ENCODE peak calls at places on chromosomes 13 and 19, in ten cellular contexts. One of them, this sample, is unnamed.

GRCh38 chr13:29589234-29589633 is 6.3 kb downstream of the SLC7A1 start:
- DNase-seq in brain microvascular endothelial cell: peak
- DNase-seq in astrocyte of the spinal cord: peak
- DNase-seq in OCI-LY7: no peak
- DNase-seq in fibroblast of the aortic adventitia: no peak
- DNase-seq in Calu3: peak
- DNase-seq in upper lobe of right lung: no peak
- DNase-seq in activated CD8-positive, alpha-beta T cell treated with anti-CD3 and anti-CD28 coated beads for 36 hours: no peak
- DNase-seq in right lobe of liver: no peak
- DNase-seq in mammary epithelial cell: peak
- DNase-seq in this sample: no peak

GRCh38 chr13:97568850-97569249 is 134.9 kb downstream of the RAP2A start:
- DNase-seq in brain microvascular endothelial cell: no peak
- DNase-seq in astrocyte of the spinal cord: no peak
- DNase-seq in OCI-LY7: no peak
- DNase-seq in fibroblast of the aortic adventitia: no peak
- DNase-seq in Calu3: peak
- DNase-seq in upper lobe of right lung: no peak
- DNase-seq in activated CD8-positive, alpha-beta T cell treated with anti-CD3 and anti-CD28 coated beads for 36 hours: no peak
- DNase-seq in right lobe of liver: peak
- DNase-seq in mammary epithelial cell: no peak
- DNase-seq in this sample: no peak

GRCh38 chr13:19587635-19588300 is 26.4 kb upstream of the TPTE2 start:
- DNase-seq in brain microvascular endothelial cell: peak
- DNase-seq in astrocyte of the spinal cord: peak
- DNase-seq in OCI-LY7: peak
- DNase-seq in fibroblast of the aortic adventitia: peak
- DNase-seq in Calu3: peak
- DNase-seq in upper lobe of right lung: no peak
- DNase-seq in activated CD8-positive, alpha-beta T cell treated with anti-CD3 and anti-CD28 coated beads for 36 hours: peak
- DNase-seq in right lobe of liver: no peak
- DNase-seq in mammary epithelial cell: peak
- DNase-seq in this sample: no peak

GRCh38 chr19:30864460-30865215 is 484.6 kb downstream of the TSHZ3 start:
- DNase-seq in brain microvascular endothelial cell: no peak
- DNase-seq in astrocyte of the spinal cord: no peak
- DNase-seq in OCI-LY7: no peak
- DNase-seq in fibroblast of the aortic adventitia: no peak
- DNase-seq in Calu3: no peak
- DNase-seq in upper lobe of right lung: no peak
- DNase-seq in activated CD8-positive, alpha-beta T cell treated with anti-CD3 and anti-CD28 coated beads for 36 hours: peak
- DNase-seq in right lobe of liver: no peak
- DNase-seq in mammary epithelial cell: no peak
- DNase-seq in this sample: no peak

GRCh38 chr13:46641274-46642081 is 88.5 kb downstream of the LRCH1 start:
- DNase-seq in brain microvascular endothelial cell: no peak
- DNase-seq in astrocyte of the spinal cord: peak
- DNase-seq in OCI-LY7: no peak
- DNase-seq in fibroblast of the aortic adventitia: peak
- DNase-seq in Calu3: no peak
- DNase-seq in upper lobe of right lung: no peak
- DNase-seq in activated CD8-positive, alpha-beta T cell treated with anti-CD3 and anti-CD28 coated beads for 36 hours: no peak
- DNase-seq in right lobe of liver: no peak
- DNase-seq in mammary epithelial cell: no peak
- DNase-seq in this sample: no peak

GRCh38 chr13:31199849-31200635 is at the start of gene B3GLCT:
- DNase-seq in brain microvascular endothelial cell: peak
- DNase-seq in astrocyte of the spinal cord: peak
- DNase-seq in OCI-LY7: peak
- DNase-seq in fibroblast of the aortic adventitia: peak
- DNase-seq in Calu3: peak
- DNase-seq in upper lobe of right lung: peak
- DNase-seq in activated CD8-positive, alpha-beta T cell treated with anti-CD3 and anti-CD28 coated beads for 36 hours: peak
- DNase-seq in right lobe of liver: peak
- DNase-seq in mammary epithelial cell: peak
- DNase-seq in this sample: peak

GRCh38 chr19:19460258-19460731 is 54.8 kb downstream of the GATAD2A start:
- DNase-seq in brain microvascular endothelial cell: no peak
- DNase-seq in astrocyte of the spinal cord: no peak
- DNase-seq in OCI-LY7: peak
- DNase-seq in fibroblast of the aortic adventitia: no peak
- DNase-seq in Calu3: no peak
- DNase-seq in upper lobe of right lung: no peak
- DNase-seq in activated CD8-positive, alpha-beta T cell treated with anti-CD3 and anti-CD28 coated beads for 36 hours: peak
- DNase-seq in right lobe of liver: no peak
- DNase-seq in mammary epithelial cell: no peak
- DNase-seq in this sample: no peak

GRCh38 chr19:56885173-56885679 is 44.7 kb upstream of the PEG3 start:
- DNase-seq in brain microvascular endothelial cell: no peak
- DNase-seq in astrocyte of the spinal cord: no peak
- DNase-seq in OCI-LY7: no peak
- DNase-seq in fibroblast of the aortic adventitia: no peak
- DNase-seq in Calu3: no peak
- DNase-seq in upper lobe of right lung: no peak
- DNase-seq in activated CD8-positive, alpha-beta T cell treated with anti-CD3 and anti-CD28 coated beads for 36 hours: no peak
- DNase-seq in right lobe of liver: no peak
- DNase-seq in mammary epithelial cell: no peak
- DNase-seq in this sample: no peak

GRCh38 chr19:3047307-3048189 is 14.7 kb downstream of the TLE5 start:
- DNase-seq in brain microvascular endothelial cell: peak
- DNase-seq in astrocyte of the spinal cord: peak
- DNase-seq in OCI-LY7: peak
- DNase-seq in fibroblast of the aortic adventitia: peak
- DNase-seq in Calu3: peak
- DNase-seq in upper lobe of right lung: peak
- DNase-seq in activated CD8-positive, alpha-beta T cell treated with anti-CD3 and anti-CD28 coated beads for 36 hours: peak
- DNase-seq in right lobe of liver: peak
- DNase-seq in mammary epithelial cell: peak
- DNase-seq in this sample: no peak

GRCh38 chr19:35397064-35397463 is 26.2 kb downstream of the GPR42 start:
- DNase-seq in brain microvascular endothelial cell: no peak
- DNase-seq in astrocyte of the spinal cord: no peak
- DNase-seq in OCI-LY7: no peak
- DNase-seq in fibroblast of the aortic adventitia: no peak
- DNase-seq in Calu3: no peak
- DNase-seq in upper lobe of right lung: no peak
- DNase-seq in activated CD8-positive, alpha-beta T cell treated with anti-CD3 and anti-CD28 coated beads for 36 hours: no peak
- DNase-seq in right lobe of liver: no peak
- DNase-seq in mammary epithelial cell: no peak
- DNase-seq in this sample: no peak

GRCh38 chr19:15328312-15328711 is 4.0 kb downstream of the BRD4 start:
- DNase-seq in brain microvascular endothelial cell: no peak
- DNase-seq in astrocyte of the spinal cord: no peak
- DNase-seq in OCI-LY7: no peak
- DNase-seq in fibroblast of the aortic adventitia: no peak
- DNase-seq in Calu3: no peak
- DNase-seq in upper lobe of right lung: no peak
- DNase-seq in activated CD8-positive, alpha-beta T cell treated with anti-CD3 and anti-CD28 coated beads for 36 hours: no peak
- DNase-seq in right lobe of liver: no peak
- DNase-seq in mammary epithelial cell: no peak
- DNase-seq in this sample: no peak

GRCh38 chr13:30045916-30046704 is 195.7 kb upstream of the UBL3 start:
- DNase-seq in brain microvascular endothelial cell: peak
- DNase-seq in astrocyte of the spinal cord: peak
- DNase-seq in OCI-LY7: no peak
- DNase-seq in fibroblast of the aortic adventitia: peak
- DNase-seq in Calu3: no peak
- DNase-seq in upper lobe of right lung: no peak
- DNase-seq in activated CD8-positive, alpha-beta T cell treated with anti-CD3 and anti-CD28 coated beads for 36 hours: no peak
- DNase-seq in right lobe of liver: no peak
- DNase-seq in mammary epithelial cell: peak
- DNase-seq in this sample: no peak

GRCh38 chr19:16378291-16378889 is 53.8 kb downstream of the KLF2 start:
- DNase-seq in brain microvascular endothelial cell: no peak
- DNase-seq in astrocyte of the spinal cord: no peak
- DNase-seq in OCI-LY7: no peak
- DNase-seq in fibroblast of the aortic adventitia: no peak
- DNase-seq in Calu3: no peak
- DNase-seq in upper lobe of right lung: no peak
- DNase-seq in activated CD8-positive, alpha-beta T cell treated with anti-CD3 and anti-CD28 coated beads for 36 hours: no peak
- DNase-seq in right lobe of liver: no peak
- DNase-seq in mammary epithelial cell: no peak
- DNase-seq in this sample: no peak

GRCh38 chr13:49248433-49249002 is 793 bp downstream of the CDADC1 start:
- DNase-seq in brain microvascular endothelial cell: peak
- DNase-seq in astrocyte of the spinal cord: peak
- DNase-seq in OCI-LY7: peak
- DNase-seq in fibroblast of the aortic adventitia: peak
- DNase-seq in Calu3: peak
- DNase-seq in upper lobe of right lung: no peak
- DNase-seq in activated CD8-positive, alpha-beta T cell treated with anti-CD3 and anti-CD28 coated beads for 36 hours: peak
- DNase-seq in right lobe of liver: no peak
- DNase-seq in mammary epithelial cell: peak
- DNase-seq in this sample: no peak
- TF ChIP-seq CTCF in brain microvascular endothelial cell: peak
- TF ChIP-seq CTCF in astrocyte of the spinal cord: peak
- TF ChIP-seq CTCF in OCI-LY7: peak
- TF ChIP-seq CTCF in fibroblast of the aortic adventitia: peak
- TF ChIP-seq CTCF in Calu3: no peak
- TF ChIP-seq CTCF in upper lobe of right lung: no peak
- TF ChIP-seq CTCF in activated CD8-positive, alpha-beta T cell treated with anti-CD3 and anti-CD28 coated beads for 36 hours: no peak
- TF ChIP-seq CTCF in right lobe of liver: no peak
- TF ChIP-seq CTCF in mammary epithelial cell: no peak
- TF ChIP-seq CTCF in this sample: no peak

DNA sequence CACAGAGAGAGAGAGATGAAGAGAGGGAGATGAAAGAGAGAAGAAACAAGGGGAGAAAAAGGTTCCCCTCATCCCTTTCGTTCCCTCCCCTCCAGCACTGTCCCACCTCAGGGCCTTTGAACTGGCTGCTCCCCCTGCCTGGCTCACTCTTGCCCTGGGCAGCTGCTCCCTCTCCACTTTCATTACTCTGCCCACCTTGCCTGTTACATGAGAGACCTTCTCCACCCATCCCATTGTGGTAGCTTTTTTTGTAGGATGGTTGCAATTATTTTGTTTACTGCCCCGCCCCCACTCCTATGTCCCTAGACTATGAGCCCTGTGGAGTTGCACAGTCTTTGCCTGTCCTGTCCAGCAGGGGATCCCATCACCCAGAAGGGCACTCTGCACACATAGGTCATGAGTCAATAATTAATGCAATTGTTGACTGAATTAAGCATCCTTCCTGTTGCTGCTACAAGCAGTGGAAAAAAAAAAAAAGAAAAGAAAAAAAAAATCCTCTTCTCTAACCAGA is 14.1 kb downstream of the C19orf81 start:
- DNase-seq in brain microvascular endothelial cell: no peak
- DNase-seq in astrocyte of the spinal cord: no peak
- DNase-seq in OCI-LY7: no peak
- DNase-seq in fibroblast of the aortic adventitia: no peak
- DNase-seq in Calu3: peak
- DNase-seq in upper lobe of right lung: no peak
- DNase-seq in activated CD8-positive, alpha-beta T cell treated with anti-CD3 and anti-CD28 coated beads for 36 hours: no peak
- DNase-seq in right lobe of liver: no peak
- DNase-seq in mammary epithelial cell: no peak
- DNase-seq in this sample: no peak
- TF ChIP-seq CTCF in brain microvascular endothelial cell: peak
- TF ChIP-seq CTCF in astrocyte of the spinal cord: no peak
- TF ChIP-seq CTCF in OCI-LY7: no peak
- TF ChIP-seq CTCF in fibroblast of the aortic adventitia: peak
- TF ChIP-seq CTCF in Calu3: peak
- TF ChIP-seq CTCF in upper lobe of right lung: no peak
- TF ChIP-seq CTCF in activated CD8-positive, alpha-beta T cell treated with anti-CD3 and anti-CD28 coated beads for 36 hours: no peak
- TF ChIP-seq CTCF in right lobe of liver: no peak
- TF ChIP-seq CTCF in mammary epithelial cell: peak
- TF ChIP-seq CTCF in this sample: no peak

GRCh38 chr13:36212789-36213188 is 1.6 kb downstream of the SOHLH2 start:
- DNase-seq in brain microvascular endothelial cell: no peak
- DNase-seq in astrocyte of the spinal cord: no peak
- DNase-seq in OCI-LY7: no peak
- DNase-seq in fibroblast of the aortic adventitia: no peak
- DNase-seq in Calu3: no peak
- DNase-seq in upper lobe of right lung: no peak
- DNase-seq in activated CD8-positive, alpha-beta T cell treated with anti-CD3 and anti-CD28 coated beads for 36 hours: no peak
- DNase-seq in right lobe of liver: no peak
- DNase-seq in mammary epithelial cell: no peak
- DNase-seq in this sample: no peak

GRCh38 chr13:36211567-36211966 is 2.8 kb downstream of the SOHLH2 start:
- DNase-seq in brain microvascular endothelial cell: peak
- DNase-seq in astrocyte of the spinal cord: peak
- DNase-seq in OCI-LY7: no peak
- DNase-seq in fibroblast of the aortic adventitia: no peak
- DNase-seq in Calu3: no peak
- DNase-seq in upper lobe of right lung: no peak
- DNase-seq in activated CD8-positive, alpha-beta T cell treated with anti-CD3 and anti-CD28 coated beads for 36 hours: no peak
- DNase-seq in right lobe of liver: no peak
- DNase-seq in mammary epithelial cell: no peak
- DNase-seq in this sample: no peak

GRCh38 chr13:36207672-36208071 is 6.7 kb downstream of the SOHLH2 start:
- DNase-seq in brain microvascular endothelial cell: no peak
- DNase-seq in astrocyte of the spinal cord: no peak
- DNase-seq in OCI-LY7: no peak
- DNase-seq in fibroblast of the aortic adventitia: peak
- DNase-seq in Calu3: no peak
- DNase-seq in upper lobe of right lung: no peak
- DNase-seq in activated CD8-positive, alpha-beta T cell treated with anti-CD3 and anti-CD28 coated beads for 36 hours: no peak
- DNase-seq in right lobe of liver: no peak
- DNase-seq in mammary epithelial cell: no peak
- DNase-seq in this sample: no peak
- TF ChIP-seq CTCF in brain microvascular endothelial cell: no peak
- TF ChIP-seq CTCF in astrocyte of the spinal cord: no peak
- TF ChIP-seq CTCF in OCI-LY7: peak
- TF ChIP-seq CTCF in fibroblast of the aortic adventitia: no peak
- TF ChIP-seq CTCF in Calu3: no peak
- TF ChIP-seq CTCF in upper lobe of right lung: no peak
- TF ChIP-seq CTCF in activated CD8-positive, alpha-beta T cell treated with anti-CD3 and anti-CD28 coated beads for 36 hours: no peak
- TF ChIP-seq CTCF in right lobe of liver: no peak
- TF ChIP-seq CTCF in mammary epithelial cell: peak
- TF ChIP-seq CTCF in this sample: no peak

GRCh38 chr19:48258350-48258749 is 2.6 kb upstream of the CARD8 start:
- DNase-seq in brain microvascular endothelial cell: no peak
- DNase-seq in astrocyte of the spinal cord: peak
- DNase-seq in OCI-LY7: peak
- DNase-seq in fibroblast of the aortic adventitia: peak
- DNase-seq in Calu3: no peak
- DNase-seq in upper lobe of right lung: no peak
- DNase-seq in activated CD8-positive, alpha-beta T cell treated with anti-CD3 and anti-CD28 coated beads for 36 hours: peak
- DNase-seq in right lobe of liver: no peak
- DNase-seq in mammary epithelial cell: no peak
- DNase-seq in this sample: no peak

GRCh38 chr19:48254529-48254970 is 1.2 kb downstream of the CARD8 start:
- DNase-seq in brain microvascular endothelial cell: no peak
- DNase-seq in astrocyte of the spinal cord: no peak
- DNase-seq in OCI-LY7: no peak
- DNase-seq in fibroblast of the aortic adventitia: no peak
- DNase-seq in Calu3: no peak
- DNase-seq in upper lobe of right lung: no peak
- DNase-seq in activated CD8-positive, alpha-beta T cell treated with anti-CD3 and anti-CD28 coated beads for 36 hours: no peak
- DNase-seq in right lobe of liver: no peak
- DNase-seq in mammary epithelial cell: no peak
- DNase-seq in this sample: no peak

GRCh38 chr19:48252625-48253024 is 3.1 kb downstream of the CARD8 start:
- DNase-seq in brain microvascular endothelial cell: no peak
- DNase-seq in astrocyte of the spinal cord: no peak
- DNase-seq in OCI-LY7: no peak
- DNase-seq in fibroblast of the aortic adventitia: no peak
- DNase-seq in Calu3: no peak
- DNase-seq in upper lobe of right lung: no peak
- DNase-seq in activated CD8-positive, alpha-beta T cell treated with anti-CD3 and anti-CD28 coated beads for 36 hours: no peak
- DNase-seq in right lobe of liver: no peak
- DNase-seq in mammary epithelial cell: no peak
- DNase-seq in this sample: no peak

GRCh38 chr19:48253999-48254398 is 1.7 kb downstream of the CARD8 start:
- DNase-seq in brain microvascular endothelial cell: no peak
- DNase-seq in astrocyte of the spinal cord: no peak
- DNase-seq in OCI-LY7: no peak
- DNase-seq in fibroblast of the aortic adventitia: no peak
- DNase-seq in Calu3: no peak
- DNase-seq in upper lobe of right lung: no peak
- DNase-seq in activated CD8-positive, alpha-beta T cell treated with anti-CD3 and anti-CD28 coated beads for 36 hours: no peak
- DNase-seq in right lobe of liver: no peak
- DNase-seq in mammary epithelial cell: no peak
- DNase-seq in this sample: no peak

GRCh38 chr19:48255376-48256303 is at the start of gene CARD8:
- DNase-seq in brain microvascular endothelial cell: peak
- DNase-seq in astrocyte of the spinal cord: peak
- DNase-seq in OCI-LY7: peak
- DNase-seq in fibroblast of the aortic adventitia: peak
- DNase-seq in Calu3: peak
- DNase-seq in upper lobe of right lung: peak
- DNase-seq in activated CD8-positive, alpha-beta T cell treated with anti-CD3 and anti-CD28 coated beads for 36 hours: peak
- DNase-seq in right lobe of liver: peak
- DNase-seq in mammary epithelial cell: peak
- DNase-seq in this sample: peak
- TF ChIP-seq CTCF in brain microvascular endothelial cell: peak
- TF ChIP-seq CTCF in astrocyte of the spinal cord: no peak
- TF ChIP-seq CTCF in OCI-LY7: no peak
- TF ChIP-seq CTCF in fibroblast of the aortic adventitia: peak
- TF ChIP-seq CTCF in Calu3: no peak
- TF ChIP-seq CTCF in upper lobe of right lung: no peak
- TF ChIP-seq CTCF in activated CD8-positive, alpha-beta T cell treated with anti-CD3 and anti-CD28 coated beads for 36 hours: no peak
- TF ChIP-seq CTCF in right lobe of liver: no peak
- TF ChIP-seq CTCF in mammary epithelial cell: no peak
- TF ChIP-seq CTCF in this sample: no peak